ENCODE peak calls at places on chromosomes 6 and 20, in eight cellular contexts. N is Ammon's horn; V is stimulated activated CD4-positive, alpha-beta T cell treated with anti-CD3 and anti-CD28 coated beads, Interleukin-2, amount 100 ng/mL, for 4 hours; M is left kidney; H is AG08396; J is Panc1; D is NAMALWA; O is NCI-H460. I is an unnamed sample.

GRCh38 chr20:42442728-42443127 is 747.0 kb downstream of the PTPRT start:
- DNase-seq in N (no peak), V (no peak), M (no peak), H (no peak), J (no peak), D (no peak), O (no peak), I (no peak)

GRCh38 chr20:46210672-46211330 is 92.7 kb downstream of the CD40 start:
- DNase-seq in N (no peak), V (no peak), M (no peak), H (no peak), J (no peak), D (no peak), O (no peak), I (no peak)

GRCh38 chr6:150373260-150373701 is 4.5 kb downstream of the IYD start:
- DNase-seq in N (peak), V (no peak), M (no peak), H (peak), J (no peak), D (no peak), O (peak), I (no peak)

GRCh38 chr6:2179950-2180349 is 65.5 kb downstream of the GMDS start:
- DNase-seq in N (no peak), V (no peak), M (no peak), H (no peak), J (no peak), D (no peak), O (no peak), I (no peak)

GRCh38 chr6:127514396-127515227 is 4.5 kb downstream of the MTCL3 start:
- DNase-seq in N (peak), V (no peak), M (peak), H (peak), J (no peak), D (no peak), O (no peak), I (peak)

GRCh38 chr20:36101201-36101600 is 53.3 kb upstream of the EPB41L1 start:
- DNase-seq in N (no peak), V (no peak), M (peak), H (no peak), J (no peak), D (no peak), O (no peak), I (no peak)

GRCh38 chr6:69570126-69570525 is 226.7 kb downstream of the LMBRD1 start:
- DNase-seq in N (no peak), V (no peak), M (no peak), H (no peak), J (no peak), D (no peak), O (no peak), I (no peak)

GRCh38 chr6:167291623-167292300 is 647 bp downstream of the UNC93A start:
- DNase-seq in N (no peak), V (no peak), M (no peak), H (no peak), J (no peak), D (no peak), O (no peak), I (no peak)

GRCh38 chr6:108014040-108014439 is 56.0 kb upstream of the SEC63 start:
- DNase-seq in N (no peak), V (no peak), M (no peak), H (no peak), J (no peak), D (no peak), O (no peak), I (no peak)

GRCh38 chr6:153956807-153957206 is 82.2 kb upstream of the OPRM1 start:
- DNase-seq in N (no peak), V (no peak), M (no peak), H (no peak), J (no peak), D (no peak), O (no peak), I (peak)

GRCh38 chr6:130161627-130162404 is 60.9 kb downstream of the SAMD3 start:
- DNase-seq in N (no peak), V (no peak), M (peak), H (no peak), J (no peak), D (no peak), O (no peak), I (no peak)

GRCh38 chr6:31400467-31401289 is 2.7 kb upstream of the MICA start:
- DNase-seq in N (peak), V (peak), M (peak), H (peak), J (no peak), D (peak), O (peak), I (peak)

GRCh38 chr6:125658759-125659431 is 90.5 kb upstream of the HEY2 start:
- DNase-seq in N (no peak), V (no peak), M (no peak), H (no peak), J (no peak), D (no peak), O (no peak), I (no peak)

GRCh38 chr20:38299963-38300362 is 4.0 kb upstream of the BPI start:
- DNase-seq in N (no peak), V (no peak), M (peak), H (no peak), J (no peak), D (no peak), O (no peak), I (no peak)

GRCh38 chr20:63009988-63010769 is 3.4 kb upstream of the BHLHE23 start:
- DNase-seq in N (no peak), V (peak), M (peak), H (no peak), J (no peak), D (peak), O (no peak), I (no peak)

GRCh38 chr20:7358670-7359069 is 581.6 kb downstream of the HAO1 start:
- DNase-seq in N (no peak), V (no peak), M (no peak), H (no peak), J (no peak), D (no peak), O (no peak), I (no peak)

GRCh38 chr6:24659547-24659946 is 7.2 kb downstream of the TDP2 start:
- DNase-seq in N (no peak), V (no peak), M (no peak), H (no peak), J (no peak), D (no peak), O (peak), I (no peak)

GRCh38 chr20:61937963-61938838 is 127.5 kb downstream of the TAF4 start:
- DNase-seq in N (no peak), V (no peak), M (no peak), H (no peak), J (no peak), D (no peak), O (no peak), I (no peak)

GRCh38 chr6:50780382-50780781 is 38.3 kb upstream of the TFAP2B start:
- DNase-seq in N (no peak), V (no peak), M (no peak), H (no peak), J (no peak), D (no peak), O (no peak), I (no peak)

GRCh38 chr6:151010111-151010510 is 144.6 kb downstream of the MTHFD1L start:
- DNase-seq in N (no peak), V (no peak), M (no peak), H (no peak), J (no peak), D (no peak), O (no peak), I (no peak)

GRCh38 chr6:101422811-101423210 is 29.3 kb downstream of the GRIK2 start:
- DNase-seq in N (no peak), V (no peak), M (peak), H (no peak), J (no peak), D (no peak), O (no peak), I (no peak)

GRCh38 chr6:33856655-33857054 is 52.9 kb upstream of the MLN start:
- DNase-seq in N (no peak), V (peak), M (no peak), H (no peak), J (no peak), D (no peak), O (no peak), I (no peak)

GRCh38 chr6:131519670-131520436 is 53.2 kb upstream of the ARG1 start:
- DNase-seq in N (peak), V (peak), M (peak), H (peak), J (no peak), D (peak), O (peak), I (no peak)

GRCh38 chr6:27168586-27169443 is 78.7 kb upstream of the PRSS16 start:
- DNase-seq in N (no peak), V (no peak), M (peak), H (peak), J (no peak), D (no peak), O (no peak), I (no peak)

GRCh38 chr20:4973330-4974097 is 27.8 kb downstream of the SLC23A2 start:
- DNase-seq in N (peak), V (peak), M (peak), H (peak), J (peak), D (peak), O (no peak), I (no peak)

GRCh38 chr20:58515240-58516212 is at the start of gene APCDD1L:
- DNase-seq in N (no peak), V (no peak), M (peak), H (peak), J (no peak), D (no peak), O (no peak), I (no peak)

GRCh38 chr20:63973636-63974401 is 4.1 kb upstream of the ZNF512B start:
- DNase-seq in N (peak), V (peak), M (peak), H (peak), J (no peak), D (peak), O (peak), I (peak)

GRCh38 chr6:112979830-112980229 is 632.7 kb downstream of the RFPL4B start:
- DNase-seq in N (no peak), V (no peak), M (peak), H (no peak), J (no peak), D (no peak), O (no peak), I (no peak)

GRCh38 chr20:20710847-20711315 is 1.6 kb downstream of the RALGAPA2 start:
- DNase-seq in N (no peak), V (no peak), M (peak), H (no peak), J (no peak), D (peak), O (no peak), I (no peak)

GRCh38 chr6:142857609-142858195 is 87.3 kb downstream of the HIVEP2 start:
- DNase-seq in N (no peak), V (no peak), M (no peak), H (no peak), J (no peak), D (peak), O (no peak), I (no peak)

GRCh38 chr20:35768731-35769664 is 2.8 kb upstream of the PHF20 start:
- DNase-seq in N (peak), V (no peak), M (peak), H (peak), J (peak), D (peak), O (peak), I (peak)

GRCh38 chr6:43150051-43150751 is 20.9 kb upstream of the SRF start:
- DNase-seq in N (no peak), V (no peak), M (no peak), H (no peak), J (no peak), D (no peak), O (no peak), I (no peak)

GRCh38 chr6:14727494-14728395 is 518.1 kb upstream of the JARID2 start:
- DNase-seq in N (peak), V (no peak), M (no peak), H (no peak), J (no peak), D (no peak), O (no peak), I (no peak)

GRCh38 chr6:131651782-131652181 is 14.7 kb downstream of the ENPP3 start:
- DNase-seq in N (no peak), V (no peak), M (no peak), H (no peak), J (no peak), D (no peak), O (no peak), I (no peak)

GRCh38 chr6:84065718-84066290 is 32.2 kb downstream of the MRAP2 start:
- DNase-seq in N (no peak), V (no peak), M (peak), H (no peak), J (no peak), D (no peak), O (no peak), I (no peak)

GRCh38 chr6:39471954-39472659 is 149.6 kb upstream of the KCNK16 start:
- DNase-seq in N (no peak), V (no peak), M (no peak), H (no peak), J (no peak), D (peak), O (no peak), I (no peak)

GRCh38 chr6:14959324-14959885 is 286.5 kb upstream of the JARID2 start:
- DNase-seq in N (no peak), V (no peak), M (no peak), H (no peak), J (no peak), D (no peak), O (no peak), I (no peak)

GRCh38 chr6:18276610-18277009 is 12.3 kb upstream of the DEK start:
- DNase-seq in N (no peak), V (no peak), M (peak), H (no peak), J (no peak), D (no peak), O (no peak), I (no peak)

GRCh38 chr6:455006-455585 is 63.5 kb downstream of the IRF4 start:
- DNase-seq in N (no peak), V (peak), M (no peak), H (no peak), J (no peak), D (no peak), O (no peak), I (no peak)